ENCODE peak calls at places on chromosomes 3 and 15, in nine cellular contexts. F is neural progenitor cell, J is mammary epithelial cell, X is IMR-90, I is endodermal cell, O is fibroblast of lung, L is GM23248, W is HCT116, D is kidney. A is an unnamed sample. For H3K4me1, the result is how much of the 10 kb centered on the place peaks cover.

GRCh38 chr3:132641837-132642538 is 17.6 kb downstream of the ACAD11 start:
- DNase-seq in F (peak), J (no peak), X (peak), I (no peak), O (peak), L (peak), W (peak), D (no peak), A (peak)

GRCh38 chr3:28013864-28014473 is 227.4 kb upstream of the CMC1 start:
- DNase-seq in F (no peak), J (no peak), X (no peak), I (no peak), O (no peak), L (no peak), W (no peak), D (no peak), A (no peak)

GRCh38 chr15:95327661-95328060 is 1002.8 kb upstream of the NR2F2 start:
- DNase-seq in F (peak), J (no peak), X (no peak), I (no peak), O (no peak), L (no peak), W (no peak), D (no peak), A (no peak)

GRCh38 chr3:46903341-46904302 is 26.1 kb downstream of the PTH1R start:
- DNase-seq in F (no peak), J (peak), X (peak), I (no peak), O (peak), L (peak), W (no peak), D (peak), A (peak)

GRCh38 chr3:139110072-139110830 is 65.6 kb upstream of the PRR23C start:
- DNase-seq in F (no peak), J (no peak), X (no peak), I (no peak), O (no peak), L (no peak), W (no peak), D (no peak), A (no peak)

GRCh38 chr15:81413851-81414250 is 39.8 kb upstream of the TMC3 start:
- DNase-seq in F (no peak), J (no peak), X (no peak), I (no peak), O (no peak), L (no peak), W (no peak), D (no peak), A (no peak)

GRCh38 chr15:50813865-50814264 is 48.4 kb upstream of the SPPL2A start:
- DNase-seq in F (no peak), J (no peak), X (no peak), I (no peak), O (no peak), L (peak), W (no peak), D (no peak), A (peak)

GRCh38 chr15:68354923-68355322 is 77.0 kb downstream of the ITGA11 start:
- DNase-seq in F (no peak), J (peak), X (peak), I (peak), O (peak), L (peak), W (peak), D (no peak), A (peak)

GRCh38 chr3:151609491-151609890 is 124.2 kb upstream of the AADACL2 start:
- DNase-seq in F (no peak), J (no peak), X (no peak), I (no peak), O (no peak), L (no peak), W (no peak), D (no peak), A (no peak)

GRCh38 chr3:149579161-149579560 is 78.7 kb downstream of the WWTR1 start:
- DNase-seq in F (no peak), J (no peak), X (no peak), I (no peak), O (no peak), L (no peak), W (no peak), D (no peak), A (no peak)

GRCh38 chr3:47664519-47664918 is 85.9 kb upstream of the CSPG5 start:
- DNase-seq in F (peak), J (no peak), X (no peak), I (no peak), O (peak), L (peak), W (peak), D (no peak), A (no peak)

GRCh38 chr15:101277038-101277822 is at the start of gene SELENOS:
- DNase-seq in F (peak), J (peak), X (peak), I (peak), O (peak), L (peak), W (peak), D (peak), A (peak)

GRCh38 chr15:101275018-101275417 is 2.3 kb downstream of the SELENOS start:
- DNase-seq in F (no peak), J (no peak), X (no peak), I (no peak), O (no peak), L (no peak), W (no peak), D (no peak), A (no peak)

GRCh38 chr15:101277943-101278564 is 769 bp upstream of the SELENOS start:
- DNase-seq in F (peak), J (no peak), X (no peak), I (peak), O (no peak), L (no peak), W (no peak), D (no peak), A (no peak)

GRCh38 chr15:101273534-101273933 is 3.8 kb downstream of the SELENOS start:
- DNase-seq in F (no peak), J (no peak), X (no peak), I (peak), O (no peak), L (no peak), W (no peak), D (no peak), A (no peak)

DNA sequence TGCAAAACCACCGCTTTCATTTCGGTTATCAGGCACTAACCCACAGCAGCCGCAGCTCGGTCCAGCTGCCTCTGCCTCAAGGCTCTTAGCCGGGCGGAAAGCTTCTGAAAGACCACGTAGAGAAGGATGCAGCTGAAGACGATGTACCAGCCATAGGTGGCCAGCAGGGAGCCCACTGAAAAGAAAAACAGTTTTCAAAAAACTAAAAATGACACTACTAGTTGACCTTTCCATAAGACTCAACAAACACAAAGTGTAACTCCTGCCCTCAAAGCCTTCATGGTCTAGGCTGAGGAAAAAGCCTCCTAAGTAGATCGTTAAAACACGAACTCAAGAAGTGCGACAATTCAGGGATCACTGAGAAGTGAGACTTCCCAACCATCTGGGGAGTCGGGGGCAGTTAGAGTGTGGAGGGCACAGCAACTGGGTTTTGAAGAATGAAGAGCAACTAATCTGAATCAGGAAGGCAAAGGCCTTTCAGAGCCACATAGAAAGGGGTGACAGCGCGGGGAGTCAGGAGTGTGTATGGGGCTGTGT is 716 bp downstream of the SELENOS start:
- DNase-seq in F (peak), J (peak), X (peak), I (peak), O (no peak), L (peak), W (no peak), D (no peak), A (peak)
- H3K9ac ChIP-seq in F (peak), J (peak), X (peak), I (peak), O (peak), L (peak), W (peak), D (peak), A (peak)

DNA sequence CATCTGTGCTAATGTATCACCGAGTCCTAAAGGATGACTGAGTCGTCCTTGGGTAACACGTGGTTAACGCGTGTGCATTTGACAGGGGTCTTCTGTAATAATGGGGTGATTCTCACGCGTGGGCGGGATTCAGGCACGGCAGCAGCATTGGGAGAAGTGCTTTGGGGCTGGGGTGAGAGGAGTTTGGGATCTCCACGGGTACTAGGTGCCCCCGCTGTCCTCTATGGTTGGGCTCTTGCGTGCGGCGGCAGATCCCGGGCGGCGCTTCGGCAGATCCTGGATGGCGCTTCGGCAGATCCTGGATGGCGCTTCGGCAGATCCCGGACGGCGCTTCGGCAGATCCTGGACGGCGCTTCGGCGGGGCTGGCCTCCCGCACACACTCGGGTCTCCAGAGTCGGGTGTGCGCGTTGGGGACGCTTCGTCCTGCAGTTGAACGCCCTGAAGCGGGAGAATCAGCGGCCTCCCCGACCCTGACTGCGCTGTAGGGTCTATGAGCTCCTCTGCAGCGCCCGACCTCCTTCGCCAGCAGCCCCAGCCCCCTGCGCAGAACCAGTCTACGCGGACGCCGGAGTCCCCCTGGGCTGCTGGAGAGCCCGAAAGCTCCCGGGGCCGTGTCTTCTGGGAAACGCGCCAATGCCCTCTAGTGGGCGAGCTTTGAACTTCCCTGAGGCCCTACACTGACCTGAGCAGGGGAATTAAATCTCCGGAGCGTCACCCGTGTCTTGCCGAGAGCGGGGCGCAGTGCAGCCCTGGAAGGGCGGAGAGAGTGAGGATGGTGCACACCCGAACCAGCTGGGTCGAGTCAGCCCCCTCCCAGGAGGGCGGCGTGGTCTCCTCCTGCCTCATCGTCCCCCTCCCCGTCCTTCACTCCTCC is 48.1 kb upstream of the EPHB3 start:
- DNase-seq in F (peak), J (peak), X (peak), I (peak), O (peak), L (peak), W (peak), D (peak), A (peak)
- H3K4me3 ChIP-seq in F (peak), J (peak), X (no peak), I (peak), O (peak), L (peak), W (peak), D (peak), A (peak)

DNA sequence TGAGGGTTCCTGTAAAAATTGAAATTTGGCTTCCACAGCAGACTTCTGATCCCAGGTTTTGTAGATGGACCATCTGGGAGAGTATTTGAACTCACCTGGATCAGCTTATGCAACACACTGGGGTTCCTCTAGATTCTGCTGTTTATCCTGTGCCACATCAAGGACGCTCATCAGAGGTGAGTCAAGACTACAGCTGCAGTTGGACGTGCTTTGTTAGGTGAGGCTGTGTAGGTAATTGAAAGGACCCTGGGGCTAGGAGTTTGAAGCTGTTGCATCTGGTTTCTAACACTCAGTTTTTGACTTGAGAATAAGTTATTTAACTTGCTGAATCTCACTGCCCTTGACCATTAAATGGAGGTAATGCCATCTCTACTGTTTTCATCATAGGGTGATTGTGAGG is 394.2 kb downstream of the EDEM1 start:
- DNase-seq in F (no peak), J (no peak), X (no peak), I (no peak), O (no peak), L (no peak), W (no peak), D (no peak), A (no peak)
- H3K4me1 ChIP-seq in F (under half), J (under half), X (under half), I (under half), O (under half), L (under half), W (under half), D (under half), A (under half)

GRCh38 chr15:47727676-47728075 is 10.4 kb downstream of the SEMA6D start:
- DNase-seq in F (no peak), J (no peak), X (peak), I (no peak), O (no peak), L (no peak), W (no peak), D (no peak), A (no peak)
- H3K9ac ChIP-seq in F (no peak), J (no peak), X (no peak), I (no peak), O (no peak), L (no peak), W (no peak), D (no peak), A (no peak)

GRCh38 chr3:51394541-51394940 is 3.5 kb downstream of the RBM15B start:
- DNase-seq in F (no peak), J (no peak), X (no peak), I (no peak), O (no peak), L (no peak), W (no peak), D (no peak), A (no peak)
- H3K4me3 ChIP-seq in F (no peak), J (no peak), X (no peak), I (peak), O (no peak), L (no peak), W (no peak), D (no peak), A (no peak)

DNA sequence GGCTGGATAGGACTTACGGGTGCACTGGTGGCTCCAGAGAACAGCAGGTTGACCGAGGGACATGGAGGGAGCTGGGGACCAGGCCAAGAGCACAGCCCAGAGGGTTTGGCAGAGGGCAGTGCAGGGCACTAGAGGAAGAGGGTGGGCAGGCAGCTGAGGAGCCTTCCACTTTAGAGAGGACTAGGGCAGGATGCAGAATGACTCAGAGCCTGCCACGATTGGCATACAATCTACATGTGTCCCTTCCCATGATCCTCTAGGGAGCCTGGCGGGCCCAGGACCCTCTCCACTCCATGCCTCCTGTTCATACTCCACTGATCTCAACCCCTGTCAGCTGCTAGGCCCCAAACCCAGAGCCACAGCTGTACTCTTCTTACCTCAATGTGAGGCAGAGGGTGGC is 14.4 kb upstream of the APEH start:
- DNase-seq in F (no peak), J (no peak), X (no peak), I (no peak), O (no peak), L (no peak), W (no peak), D (no peak), A (no peak)
- H3K4me1 ChIP-seq in F (under half), J (under half), X (under half), I (under half), O (under half), L (under half), W (under half), D (under half), A (under half)

DNA sequence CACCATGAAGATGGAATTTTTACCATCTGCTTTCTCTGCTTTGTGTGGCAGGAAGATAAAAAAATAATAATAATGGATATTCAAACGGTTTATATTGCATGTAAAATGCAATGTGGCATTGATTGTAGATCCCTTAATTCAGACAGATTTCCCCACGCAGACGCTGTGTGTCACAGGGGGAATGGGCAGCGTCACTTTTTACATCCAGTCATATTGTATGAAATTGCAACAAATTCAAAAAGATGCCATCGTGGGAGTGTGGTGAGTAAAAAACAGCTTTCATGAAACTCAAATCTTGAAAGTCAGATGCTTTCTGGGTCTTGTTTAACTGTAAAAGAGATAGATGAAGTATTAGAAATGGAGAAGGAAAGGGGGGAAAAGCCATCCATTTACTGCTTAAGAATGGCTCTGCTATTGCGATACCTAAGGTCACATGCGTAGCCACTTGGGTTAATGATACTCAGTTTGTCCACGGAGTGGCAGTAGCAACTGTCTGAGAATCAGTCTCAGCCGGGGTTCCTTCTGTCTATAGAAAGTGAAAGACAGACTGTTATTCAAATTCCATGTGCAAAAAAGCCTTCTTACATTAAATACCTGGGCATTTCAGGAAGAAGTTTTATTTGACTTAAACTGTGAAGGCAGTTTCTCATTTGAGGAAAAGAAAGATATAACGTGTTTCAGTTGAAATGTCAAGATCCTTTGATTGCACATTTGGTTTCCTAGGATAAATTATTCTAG is 28.5 kb downstream of the BTD start:
- DNase-seq in F (peak), J (peak), X (peak), I (peak), O (peak), L (peak), W (peak), D (no peak), A (peak)
- H3K9ac ChIP-seq in F (no peak), J (no peak), X (peak), I (no peak), O (no peak), L (peak), W (peak), D (no peak), A (peak)

DNA sequence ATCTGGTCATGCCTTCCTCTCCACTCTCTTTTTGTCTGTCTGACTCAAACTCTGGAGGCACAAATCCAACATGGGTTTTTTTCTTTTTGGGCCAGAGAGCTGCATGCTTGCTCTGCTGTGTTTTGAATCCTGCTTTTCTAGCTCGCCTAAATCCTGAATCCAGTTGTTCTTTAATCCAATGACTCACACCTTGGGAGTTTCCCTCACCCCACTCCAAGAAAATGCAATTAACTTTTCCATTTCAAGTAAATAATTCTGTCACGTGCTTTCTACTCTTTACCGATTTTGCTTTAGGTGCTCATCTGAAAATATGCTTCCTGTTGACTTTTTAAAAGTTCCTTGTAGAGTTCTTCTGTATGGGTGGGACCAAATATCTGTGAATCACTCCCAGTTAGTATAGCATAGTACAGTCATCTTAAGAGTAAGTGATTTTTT is 47.6 kb downstream of the SLMAP start:
- DNase-seq in F (peak), J (peak), X (peak), I (peak), O (peak), L (peak), W (peak), D (no peak), A (peak)
- H3K4me3 ChIP-seq in F (no peak), J (peak), X (no peak), I (no peak), O (peak), L (peak), W (peak), D (no peak), A (peak)

GRCh38 chr3:108086653-108087052 is 4.2 kb downstream of the CD47 start:
- DNase-seq in F (no peak), J (no peak), X (no peak), I (no peak), O (no peak), L (no peak), W (no peak), D (no peak), A (no peak)
- H3K4me1 ChIP-seq in F (under half), J (under half), X (under half), I (under half), O (under half), L (under half), W (under half), D (under half), A (under half)

A was measured in adipocyte.